ENCODE peak calls at places on chromosomes 7 and 10, in ten cellular contexts. U is heart left ventricle; C is lung; Y is endodermal cell; H is transverse colon; I is lower lobe of right lung; O is CD8-positive, alpha-beta memory T cell; N is GM23338; S is AG04450; J is naive thymus-derived CD4-positive, alpha-beta T cell. Z is an unnamed sample.

GRCh38 chr10:47378606-47379444 is 5.3 kb downstream of the ZNF488 start:
- DNase-seq in U (no peak), C (peak), Y (peak), H (no peak), I (no peak), O (no peak), N (no peak), S (no peak), J (no peak), Z (no peak)

GRCh38 chr7:28356619-28357018 is 55.7 kb upstream of the CREB5 start:
- DNase-seq in U (no peak), C (no peak), Y (no peak), H (no peak), I (no peak), O (no peak), N (no peak), S (no peak), J (no peak), Z (no peak)

GRCh38 chr7:71345485-71345884 is 213.5 kb downstream of the GALNT17 start:
- DNase-seq in U (no peak), C (no peak), Y (no peak), H (no peak), I (no peak), O (no peak), N (no peak), S (no peak), J (no peak), Z (no peak)

GRCh38 chr7:91251877-91252276 is 12.4 kb upstream of the FZD1 start:
- DNase-seq in U (no peak), C (no peak), Y (no peak), H (no peak), I (no peak), O (no peak), N (no peak), S (no peak), J (no peak), Z (no peak)

GRCh38 chr7:13990319-13990983 is 985 bp upstream of the ETV1 start:
- DNase-seq in U (peak), C (peak), Y (peak), H (peak), I (peak), O (no peak), N (peak), S (no peak), J (no peak), Z (no peak)

GRCh38 chr7:104142147-104142546 is 65.7 kb downstream of the ORC5 start:
- DNase-seq in U (no peak), C (no peak), Y (no peak), H (no peak), I (no peak), O (no peak), N (no peak), S (no peak), J (no peak), Z (no peak)

GRCh38 chr10:129417882-129418281 is 49.2 kb upstream of the MGMT start:
- DNase-seq in U (peak), C (no peak), Y (no peak), H (no peak), I (no peak), O (no peak), N (no peak), S (no peak), J (no peak), Z (no peak)

GRCh38 chr10:4809156-4809555 is 16.9 kb upstream of the AKR1E2 start:
- DNase-seq in U (no peak), C (no peak), Y (no peak), H (no peak), I (no peak), O (no peak), N (no peak), S (no peak), J (no peak), Z (no peak)

GRCh38 chr7:128041203-128041602 is 10.0 kb upstream of the LRRC4 start:
- DNase-seq in U (no peak), C (no peak), Y (no peak), H (no peak), I (no peak), O (no peak), N (no peak), S (peak), J (no peak), Z (no peak)

GRCh38 chr7:50331564-50332208 is 27.2 kb downstream of the IKZF1 start:
- DNase-seq in U (no peak), C (no peak), Y (no peak), H (no peak), I (no peak), O (peak), N (no peak), S (no peak), J (no peak), Z (no peak)

GRCh38 chr10:31578951-31579350 is 259.9 kb downstream of the ZEB1 start:
- DNase-seq in U (no peak), C (no peak), Y (no peak), H (no peak), I (no peak), O (no peak), N (no peak), S (no peak), J (no peak), Z (no peak)

GRCh38 chr10:2925631-2926030 is 141.7 kb upstream of the PFKP start:
- DNase-seq in U (peak), C (peak), Y (peak), H (peak), I (peak), O (no peak), N (no peak), S (no peak), J (no peak), Z (no peak)

GRCh38 chr10:72250666-72251065 is 23.1 kb upstream of the DDIT4 start:
- DNase-seq in U (peak), C (no peak), Y (no peak), H (peak), I (no peak), O (no peak), N (no peak), S (no peak), J (no peak), Z (no peak)

GRCh38 chr10:72255977-72256729 is 17.6 kb upstream of the DDIT4 start:
- DNase-seq in U (no peak), C (no peak), Y (no peak), H (no peak), I (no peak), O (no peak), N (no peak), S (no peak), J (no peak), Z (no peak)

GRCh38 chr10:72251635-72252034 is 22.1 kb upstream of the DDIT4 start:
- DNase-seq in U (no peak), C (no peak), Y (no peak), H (no peak), I (no peak), O (no peak), N (no peak), S (no peak), J (no peak), Z (no peak)

GRCh38 chr10:72254891-72255568 is 18.7 kb upstream of the DDIT4 start:
- DNase-seq in U (peak), C (peak), Y (peak), H (peak), I (peak), O (peak), N (peak), S (no peak), J (no peak), Z (no peak)

DNA sequence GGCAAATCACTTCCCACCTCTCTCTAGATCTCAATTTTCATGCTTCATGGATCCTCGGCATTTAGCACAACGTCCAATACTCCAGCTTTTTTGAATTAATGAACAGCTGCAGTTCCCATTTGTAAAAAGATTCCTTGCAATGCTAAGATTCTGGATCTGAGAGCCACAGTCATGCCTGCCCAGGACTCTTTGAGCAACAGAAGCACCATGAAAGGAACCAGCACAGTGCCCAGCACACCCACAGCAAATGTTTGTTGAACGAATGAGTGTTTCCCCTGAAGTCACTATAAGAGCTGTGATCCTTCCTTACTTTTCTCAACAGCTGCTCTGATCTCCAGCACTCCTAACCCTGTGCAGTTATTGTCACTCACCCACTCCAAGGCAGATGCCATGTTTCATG is 20.7 kb upstream of the DDIT4 start:
- DNase-seq in U (no peak), C (no peak), Y (no peak), H (no peak), I (no peak), O (no peak), N (no peak), S (no peak), J (no peak), Z (no peak)
- H3K27ac ChIP-seq in U (peak), C (peak), Y (no peak), H (peak), I (peak), O (no peak), N (no peak), S (no peak), J (peak), Z (no peak)

DNA sequence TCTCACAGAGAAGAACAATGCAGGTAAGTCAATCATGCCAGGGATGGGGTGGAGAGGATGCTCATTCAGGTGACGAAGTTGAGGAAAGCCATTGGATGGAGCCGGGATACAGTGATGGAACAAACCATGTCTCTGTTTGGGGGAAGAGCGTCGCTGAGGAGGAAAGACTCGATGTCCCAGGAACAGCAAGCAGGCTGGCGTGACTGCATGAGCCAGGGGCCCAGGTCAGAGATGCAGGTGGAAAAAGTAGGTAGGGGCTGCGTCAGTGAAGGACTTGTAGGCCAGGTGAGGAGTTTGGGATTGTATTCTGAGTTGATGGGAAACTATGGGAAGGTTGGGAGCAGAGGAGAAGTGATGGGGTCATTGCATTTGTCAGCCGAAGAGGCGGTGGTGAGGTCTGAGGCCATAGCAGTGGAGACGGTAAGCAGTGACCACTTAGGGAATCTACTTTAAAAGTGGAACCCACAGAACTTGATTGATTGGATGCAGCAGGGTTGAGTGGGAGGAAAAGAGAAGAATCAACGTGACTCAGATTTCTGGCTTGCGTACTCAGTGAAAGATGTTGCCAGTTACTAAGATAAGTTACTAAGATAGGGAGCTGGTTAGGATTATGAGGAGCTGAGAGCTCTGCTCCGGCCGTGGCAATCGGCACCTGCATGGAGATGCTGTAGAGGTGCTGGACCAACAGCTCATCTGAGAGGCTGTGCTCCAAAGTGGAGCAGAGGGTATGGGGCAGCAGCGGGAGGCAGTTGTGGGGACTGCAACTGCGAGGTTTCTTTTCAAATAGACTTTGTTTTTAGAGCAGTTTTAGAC is 12.5 kb upstream of the IL2RA start:
- DNase-seq in U (no peak), C (no peak), Y (no peak), H (no peak), I (no peak), O (no peak), N (no peak), S (peak), J (no peak), Z (no peak)
- H3K4me3 ChIP-seq in U (no peak), C (no peak), Y (no peak), H (no peak), I (no peak), O (no peak), N (no peak), S (no peak), J (no peak), Z (no peak)

GRCh38 chr7:74104702-74105101 is 21.1 kb downstream of the LIMK1 start:
- DNase-seq in U (no peak), C (no peak), Y (no peak), H (no peak), I (no peak), O (no peak), N (no peak), S (no peak), J (no peak), Z (no peak)

GRCh38 chr7:74105992-74106391 is 22.4 kb downstream of the LIMK1 start:
- DNase-seq in U (no peak), C (no peak), Y (no peak), H (no peak), I (no peak), O (no peak), N (no peak), S (no peak), J (no peak), Z (no peak)

GRCh38 chr7:74106846-74107245 is 23.2 kb downstream of the LIMK1 start:
- DNase-seq in U (no peak), C (no peak), Y (no peak), H (no peak), I (no peak), O (no peak), N (no peak), S (no peak), J (no peak), Z (no peak)

GRCh38 chr7:74101061-74101681 is 17.6 kb downstream of the LIMK1 start:
- DNase-seq in U (peak), C (no peak), Y (no peak), H (peak), I (no peak), O (no peak), N (no peak), S (no peak), J (no peak), Z (no peak)

DNA sequence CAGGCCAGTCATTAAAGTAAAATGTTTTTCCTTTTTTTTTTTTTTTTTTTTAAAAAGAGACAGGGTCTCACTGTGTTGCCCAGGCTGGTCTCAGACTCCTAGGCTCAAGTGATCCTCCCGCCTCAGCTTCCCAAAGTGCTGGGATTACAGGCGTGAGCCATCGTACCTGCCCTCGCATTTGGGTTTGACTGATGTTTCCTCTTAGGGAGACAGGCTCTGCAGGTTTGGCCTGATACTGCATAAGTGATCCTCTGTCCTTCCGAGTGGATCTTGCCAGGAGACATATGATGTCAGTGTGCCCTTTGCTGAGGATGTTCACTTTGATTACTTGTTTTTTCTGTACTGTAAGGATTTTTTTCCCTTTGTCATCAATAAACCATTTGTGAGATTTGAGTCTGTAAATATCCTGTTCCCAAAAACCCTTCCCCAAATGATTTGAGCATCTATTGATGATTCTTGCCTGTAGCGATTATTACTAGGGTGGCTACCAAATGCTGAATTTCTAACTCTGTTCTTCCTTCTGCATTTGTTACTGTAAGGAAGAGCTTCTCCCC is 19.7 kb downstream of the LIMK1 start:
- DNase-seq in U (no peak), C (no peak), Y (no peak), H (no peak), I (no peak), O (no peak), N (no peak), S (no peak), J (no peak), Z (no peak)
- H3K27ac ChIP-seq in U (no peak), C (no peak), Y (no peak), H (no peak), I (no peak), O (no peak), N (no peak), S (no peak), J (no peak), Z (no peak)

DNA sequence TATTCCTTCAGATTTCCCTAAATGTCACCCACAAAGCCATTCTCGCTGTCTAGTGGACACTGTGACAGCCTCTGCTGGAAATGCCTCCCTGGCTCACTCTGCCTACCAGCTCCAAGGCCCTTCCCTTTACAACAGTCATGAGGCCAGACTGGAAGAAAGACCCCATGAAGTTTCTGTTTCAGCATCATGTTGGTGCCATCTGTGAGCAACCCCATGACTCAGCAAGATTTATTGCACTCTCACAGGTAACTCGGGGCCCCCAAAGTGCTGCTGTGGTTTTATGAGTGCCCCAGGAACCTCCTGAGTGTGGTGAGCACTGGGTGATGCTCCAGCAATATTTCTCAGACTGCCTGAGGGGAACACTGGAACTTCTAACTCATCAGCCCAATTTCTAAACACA is 218.6 kb downstream of the ZNF33B start:
- DNase-seq in U (no peak), C (no peak), Y (no peak), H (no peak), I (no peak), O (no peak), N (no peak), S (no peak), J (no peak), Z (no peak)
- H3K4me3 ChIP-seq in U (no peak), C (no peak), Y (no peak), H (no peak), I (no peak), O (no peak), N (no peak), S (no peak), J (no peak), Z (no peak)

GRCh38 chr10:26755443-26755903 is 58.0 kb downstream of the PDSS1 start:
- DNase-seq in U (no peak), C (no peak), Y (peak), H (no peak), I (no peak), O (no peak), N (peak), S (no peak), J (no peak), Z (no peak)
- H3K27ac ChIP-seq in U (no peak), C (no peak), Y (no peak), H (no peak), I (no peak), O (no peak), N (no peak), S (no peak), J (no peak), Z (no peak)

GRCh38 chr7:82411732-82412131 is 31.8 kb downstream of the CACNA2D1 start:
- DNase-seq in U (no peak), C (no peak), Y (no peak), H (no peak), I (no peak), O (no peak), N (no peak), S (no peak), J (no peak), Z (no peak)

GRCh38 chr7:82405291-82405690 is 38.3 kb downstream of the CACNA2D1 start:
- DNase-seq in U (no peak), C (no peak), Y (no peak), H (no peak), I (no peak), O (no peak), N (no peak), S (no peak), J (no peak), Z (no peak)

GRCh38 chr7:82413237-82413636 is 30.3 kb downstream of the CACNA2D1 start:
- DNase-seq in U (peak), C (no peak), Y (peak), H (no peak), I (no peak), O (no peak), N (peak), S (no peak), J (no peak), Z (no peak)

GRCh38 chr7:82406937-82407336 is 36.6 kb downstream of the CACNA2D1 start:
- DNase-seq in U (no peak), C (no peak), Y (no peak), H (no peak), I (no peak), O (no peak), N (no peak), S (no peak), J (no peak), Z (no peak)

DNA sequence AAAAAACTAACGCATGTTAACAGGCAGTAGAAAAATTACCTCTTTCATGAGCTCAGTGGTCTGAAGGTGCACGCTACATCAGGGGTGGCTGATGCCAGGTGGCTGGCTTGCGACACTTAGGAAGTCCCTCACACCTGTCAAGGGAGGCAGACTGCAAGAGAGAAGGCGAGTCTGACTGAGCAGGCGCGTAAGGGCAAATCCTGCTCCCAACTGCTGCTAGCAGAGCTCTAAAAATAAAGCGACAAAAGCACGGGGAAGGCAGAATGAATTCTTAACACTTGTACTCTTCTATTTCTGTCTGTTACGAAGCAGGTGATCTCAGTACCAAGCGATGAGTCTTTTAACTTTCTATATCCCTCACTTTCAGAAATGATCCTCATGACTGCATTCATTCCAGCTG is 33.1 kb downstream of the CACNA2D1 start:
- DNase-seq in U (peak), C (no peak), Y (no peak), H (no peak), I (no peak), O (no peak), N (peak), S (no peak), J (no peak), Z (no peak)
- H3K4me3 ChIP-seq in U (peak), C (no peak), Y (no peak), H (no peak), I (no peak), O (no peak), N (no peak), S (no peak), J (no peak), Z (no peak)

DNA sequence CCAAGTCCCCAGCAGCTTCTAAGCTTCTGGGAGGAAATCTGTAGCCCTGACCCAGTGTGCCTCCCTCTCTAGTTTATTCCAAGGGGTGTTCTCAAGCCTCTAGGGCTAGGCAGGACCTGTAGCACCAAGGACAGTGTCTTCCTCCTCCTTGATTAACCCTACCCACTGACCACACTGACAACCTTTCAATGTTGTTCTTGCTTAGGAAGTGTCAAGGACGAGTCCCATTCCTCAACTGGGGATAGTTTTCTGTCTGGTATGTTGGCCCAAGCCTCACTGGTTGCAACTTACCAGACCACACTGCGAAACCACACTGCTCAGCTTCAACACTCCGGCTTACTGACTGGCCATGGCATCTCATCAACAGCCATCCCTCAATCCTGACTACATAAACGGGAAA is 100.0 kb downstream of the RNF216 start:
- DNase-seq in U (no peak), C (no peak), Y (no peak), H (no peak), I (no peak), O (no peak), N (no peak), S (no peak), J (no peak), Z (no peak)
- H3K27ac ChIP-seq in U (peak), C (no peak), Y (no peak), H (peak), I (no peak), O (no peak), N (no peak), S (no peak), J (no peak), Z (no peak)

Z was measured in effector memory CD4-positive, alpha-beta T cell.